ENCODE peak calls at places on chromosomes 3 and 15, in eight cellular contexts. X, M, R, T, J, F, Y and P are unnamed samples.

GRCh38 chr3:149317072-149317471 is 16.4 kb downstream of the TM4SF18 start:
- DNase-seq in X (no peak), M (no peak), R (no peak), T (no peak), J (no peak), F (no peak), Y (no peak), P (no peak)

GRCh38 chr15:31326729-31327673 is at the start of gene KLF13:
- DNase-seq in X (peak; percentile 93), M (peak; percentile 88), R (no peak), T (peak; percentile 88), J (no peak), F (peak; percentile 76), Y (peak; percentile 89), P (peak; percentile 57)

GRCh38 chr3:134879991-134880390 is 84.9 kb downstream of the EPHB1 start:
- DNase-seq in X (peak; percentile 21), M (no peak), R (no peak), T (no peak), J (no peak), F (no peak), Y (no peak), P (no peak)

GRCh38 chr15:73005032-73005431 is 47.2 kb upstream of the NEO1 start:
- DNase-seq in X (no peak), M (no peak), R (no peak), T (no peak), J (no peak), F (no peak), Y (no peak), P (no peak)

GRCh38 chr3:74559301-74559700 is 55.2 kb downstream of the CNTN3 start:
- DNase-seq in X (no peak), M (no peak), R (no peak), T (no peak), J (no peak), F (no peak), Y (no peak), P (no peak)

GRCh38 chr15:74252291-74253080 is 16.4 kb downstream of the CCDC33 start:
- DNase-seq in X (no peak), M (no peak), R (no peak), T (no peak), J (no peak), F (no peak), Y (no peak), P (peak; percentile 48)

GRCh38 chr3:58560771-58561311 is 16.4 kb downstream of the FAM107A start:
- DNase-seq in X (peak; percentile 71), M (no peak), R (no peak), T (no peak), J (no peak), F (no peak), Y (no peak), P (no peak)

GRCh38 chr3:66502981-66503380 is 2.2 kb upstream of the LRIG1 start:
- DNase-seq in X (no peak), M (no peak), R (no peak), T (no peak), J (no peak), F (no peak), Y (no peak), P (no peak)

GRCh38 chr15:55799287-55800212 is 56.6 kb upstream of the PRTG start:
- DNase-seq in X (no peak), M (no peak), R (peak; percentile 14), T (no peak), J (peak; percentile 25), F (peak; percentile 8), Y (no peak), P (peak; percentile 47)

GRCh38 chr3:129470861-129471260 is 30.8 kb downstream of the IFT122 start:
- DNase-seq in X (no peak), M (no peak), R (no peak), T (no peak), J (no peak), F (no peak), Y (no peak), P (no peak)

GRCh38 chr3:176798680-176799079 is 398.6 kb downstream of the TBL1XR1 start:
- DNase-seq in X (no peak), M (no peak), R (no peak), T (no peak), J (no peak), F (no peak), Y (no peak), P (no peak)

GRCh38 chr3:179116816-179117215 is 31.3 kb upstream of the PIK3CA start:
- DNase-seq in X (no peak), M (no peak), R (no peak), T (no peak), J (no peak), F (no peak), Y (no peak), P (no peak)

GRCh38 chr3:162302983-162303624 is 806.5 kb downstream of the OTOL1 start:
- DNase-seq in X (no peak), M (no peak), R (no peak), T (no peak), J (no peak), F (no peak), Y (no peak), P (no peak)

GRCh38 chr3:23900744-23901143 is 16.0 kb downstream of the NKIRAS1 start:
- DNase-seq in X (no peak), M (no peak), R (no peak), T (no peak), J (no peak), F (no peak), Y (no peak), P (no peak)

GRCh38 chr3:134367869-134368750 is 6.1 kb downstream of the AMOTL2 start:
- DNase-seq in X (peak; percentile 76), M (peak; percentile 37), R (no peak), T (no peak), J (no peak), F (no peak), Y (no peak), P (peak; percentile 51)

DNA sequence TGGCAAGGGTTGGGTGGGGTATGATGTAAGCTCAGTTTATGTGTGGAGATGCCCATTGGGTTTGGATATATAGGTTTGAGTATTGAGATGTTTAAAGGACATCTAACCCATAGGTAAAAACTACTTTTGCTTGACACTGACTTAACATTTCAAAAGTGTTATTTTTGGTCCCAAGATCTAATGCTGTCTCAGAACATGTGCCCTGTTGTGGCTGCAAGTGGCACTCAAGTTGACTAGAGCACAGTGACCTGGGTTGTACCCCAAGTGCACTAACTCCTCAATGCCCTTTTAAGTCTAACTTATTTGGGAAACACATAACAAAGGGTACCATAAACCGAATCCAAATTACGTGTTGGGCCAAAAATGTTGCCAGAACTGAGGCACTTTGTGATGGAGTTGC is 56.5 kb upstream of the CCR4 start:
- DNase-seq in X (no peak), M (no peak), R (no peak), T (no peak), J (no peak), F (no peak), Y (no peak), P (no peak)
- TF ChIP-seq POLR2A in X (no peak), M (no peak), R (no peak), T (no peak), J (no peak), F (no peak), Y (no peak), P (no peak)

DNA sequence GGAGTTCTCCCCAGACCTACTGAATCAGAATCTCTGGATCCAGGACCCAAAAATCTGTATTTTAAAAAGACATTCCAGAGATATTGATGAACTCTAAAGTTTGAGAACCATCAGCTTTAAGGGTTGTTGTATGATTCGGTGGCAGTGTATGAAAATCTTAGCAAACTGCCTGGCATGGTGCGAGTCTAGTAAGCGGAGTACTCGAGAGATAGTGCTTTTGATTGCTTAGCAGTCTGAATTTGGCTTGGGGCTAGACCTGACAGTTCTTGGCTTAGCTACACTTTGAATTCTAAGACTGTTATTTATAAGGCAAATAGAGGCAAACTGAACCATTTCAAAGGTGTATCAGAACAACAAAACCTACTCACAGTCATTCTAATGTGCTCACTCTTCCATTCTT is 329.0 kb downstream of the LPP start:
- DNase-seq in X (no peak), M (no peak), R (no peak), T (no peak), J (no peak), F (no peak), Y (no peak), P (no peak)
- TF ChIP-seq POLR2A in X (no peak), M (no peak), R (no peak), T (no peak), J (no peak), F (no peak), Y (no peak), P (no peak)

DNA sequence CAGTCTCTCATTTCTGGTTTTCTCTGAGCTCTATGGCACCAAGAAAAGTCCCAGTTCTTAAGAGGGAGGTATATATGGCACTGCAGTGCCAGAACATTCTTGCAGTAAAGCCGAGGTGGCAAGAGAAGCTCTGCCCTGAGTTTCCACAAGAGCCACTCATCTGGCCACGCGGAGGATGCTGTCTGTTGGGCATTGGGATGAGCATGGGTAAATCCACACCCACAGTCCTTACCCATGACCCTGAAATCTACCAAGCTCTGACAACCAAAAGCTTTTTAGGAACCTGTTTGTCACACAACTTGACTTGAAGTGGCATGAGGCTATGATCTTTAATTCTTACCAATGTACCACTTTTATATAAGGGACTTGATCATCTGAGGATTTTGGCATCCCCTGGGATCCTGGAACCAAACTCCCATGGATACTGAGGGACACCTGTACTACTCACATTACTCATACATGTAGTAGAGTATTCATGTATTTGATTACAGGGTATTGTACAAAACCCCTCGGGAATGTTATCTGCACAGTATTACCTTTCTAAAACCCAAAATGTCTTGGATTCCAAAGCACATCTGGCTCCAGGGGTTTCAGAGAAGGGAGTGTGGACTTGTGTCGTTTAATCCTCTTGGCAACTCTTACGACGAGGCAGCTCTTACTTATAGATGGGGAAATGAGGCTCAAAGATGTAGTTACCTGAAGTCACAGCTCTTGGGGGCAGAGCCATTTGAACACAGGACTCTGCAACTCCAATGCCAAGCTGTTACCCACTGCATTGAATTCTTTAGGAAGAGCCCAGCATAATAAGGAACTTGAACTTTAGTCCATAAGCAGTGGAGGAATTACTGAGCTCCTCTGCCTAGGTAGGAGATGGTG is 8.8 kb downstream of the RPL32 start:
- DNase-seq in X (no peak), M (no peak), R (no peak), T (no peak), J (no peak), F (no peak), Y (no peak), P (no peak)
- TF ChIP-seq POLR2A in X (no peak), M (no peak), R (no peak), T (no peak), J (peak; percentile 71), F (no peak), Y (no peak), P (no peak)

DNA sequence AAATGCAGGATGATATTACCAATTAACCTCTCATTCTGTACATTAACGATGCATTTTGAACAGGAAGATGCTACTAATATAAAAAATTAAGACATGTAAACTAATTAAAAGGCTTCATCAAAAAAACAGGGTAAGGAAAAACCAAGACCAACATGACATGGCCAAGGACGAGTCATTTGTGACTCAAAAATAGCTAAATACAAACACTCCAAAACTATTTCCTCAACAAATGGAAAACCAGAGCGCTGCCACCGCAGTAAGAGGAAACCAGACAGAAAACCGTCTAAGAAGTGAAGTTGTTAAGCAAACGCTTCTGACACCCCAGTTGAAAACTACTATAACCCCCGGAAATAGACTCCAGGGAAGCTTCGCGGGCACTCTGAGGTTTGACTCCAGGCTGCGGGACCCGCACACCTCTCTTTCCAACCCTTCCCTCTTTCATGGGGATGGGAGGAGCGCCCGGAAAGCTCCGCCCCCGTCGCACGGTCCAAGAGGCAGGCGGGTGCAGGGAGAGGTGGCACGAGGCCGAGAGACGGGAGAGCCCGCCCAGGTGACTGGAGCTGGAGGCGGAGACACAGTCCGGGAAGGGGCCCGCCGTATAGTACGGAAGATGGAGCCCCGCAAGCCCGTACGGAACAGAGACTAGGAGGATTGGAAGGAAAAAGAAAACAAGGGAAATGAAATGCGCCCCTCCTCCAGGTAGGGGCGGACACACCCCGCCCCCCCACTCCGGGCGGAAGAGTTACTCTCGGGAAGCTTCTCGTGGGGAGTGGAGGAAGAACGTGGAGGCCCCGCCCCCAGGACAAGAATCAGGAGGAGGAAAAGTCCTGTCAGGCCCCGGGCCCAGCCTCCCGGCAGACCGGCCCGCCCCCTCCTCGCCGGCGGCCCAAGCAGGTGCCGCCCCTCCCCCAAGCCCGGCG is 684 bp downstream of the DCAF1 start:
- DNase-seq in X (peak; percentile 99), M (peak; percentile 97), R (peak; percentile 90), T (peak; percentile 95), J (peak; percentile 61), F (peak; percentile 96), Y (peak; percentile 96), P (peak; percentile 96)
- TF ChIP-seq POLR2A in X (no peak), M (no peak), R (no peak), T (no peak), J (peak; percentile 16), F (peak; percentile 79), Y (peak; percentile 71), P (peak; percentile 71)